ENCODE peak calls at places on chromosomes 11 and 22, in four cellular contexts. X, Y, I and M are unnamed samples.

GRCh38 chr11:45857834-45858492 is 10.7 kb downstream of the CRY2 start:
- DNase-seq in X (no peak), Y (no peak), I (no peak), M (no peak)

GRCh38 chr11:3939211-3939610 is 83.7 kb downstream of the STIM1 start:
- DNase-seq in X (no peak), Y (no peak), I (no peak), M (no peak)

GRCh38 chr11:6238902-6239301 is at the start of gene CNGA4:
- DNase-seq in X (no peak), Y (no peak), I (peak; percentile 92), M (no peak)

GRCh38 chr11:3026803-3027202 is 30.4 kb downstream of the CARS1 start:
- DNase-seq in X (no peak), Y (no peak), I (no peak), M (no peak)

GRCh38 chr11:92839450-92839849 is 130.0 kb upstream of the MTNR1B start:
- DNase-seq in X (no peak), Y (no peak), I (no peak), M (no peak)

GRCh38 chr22:34808618-34809017 is 257.3 kb upstream of the ISX start:
- DNase-seq in X (no peak), Y (no peak), I (no peak), M (no peak)

GRCh38 chr22:25564979-25565677 is 653 bp downstream of the GRK3 start:
- DNase-seq in X (peak; percentile 5), Y (peak; percentile 58), I (no peak), M (no peak)

GRCh38 chr22:29265929-29266328 is 1.9 kb downstream of the RHBDD3 start:
- DNase-seq in X (no peak), Y (peak; percentile 66), I (no peak), M (no peak)

GRCh38 chr22:23097412-23098229 is 27.3 kb downstream of the GNAZ start:
- DNase-seq in X (no peak), Y (no peak), I (no peak), M (no peak)

GRCh38 chr11:12506502-12506921 is 129.1 kb downstream of the PARVA start:
- DNase-seq in X (no peak), Y (no peak), I (no peak), M (no peak)

GRCh38 chr11:62546937-62547625 is 475 bp upstream of the AHNAK start:
- DNase-seq in X (no peak), Y (no peak), I (no peak), M (no peak)

GRCh38 chr11:6635082-6635932 is 16.1 kb upstream of the TPP1 start:
- DNase-seq in X (no peak), Y (no peak), I (no peak), M (no peak)

GRCh38 chr11:17141156-17141555 is 63.7 kb upstream of the RPS13 start:
- DNase-seq in X (no peak), Y (no peak), I (no peak), M (no peak)

GRCh38 chr11:46800177-46800576 is 45.9 kb downstream of the CKAP5 start:
- DNase-seq in X (no peak), Y (no peak), I (no peak), M (no peak)

GRCh38 chr22:31625661-31626426 is 36.2 kb downstream of the PISD start:
- DNase-seq in X (no peak), Y (no peak), I (peak; percentile 10), M (no peak)

GRCh38 chr11:61973603-61974162 is 6.2 kb upstream of the FTH1 start:
- DNase-seq in X (no peak), Y (no peak), I (no peak), M (no peak)

GRCh38 chr11:102230911-102231310 is 86.4 kb upstream of the BIRC3 start:
- DNase-seq in X (no peak), Y (no peak), I (no peak), M (no peak)

GRCh38 chr11:66172146-66172545 is 96.3 kb upstream of the RAB1B start:
- DNase-seq in X (no peak), Y (no peak), I (no peak), M (no peak)

GRCh38 chr22:44280665-44281188 is 32.0 kb downstream of the SHISAL1 start:
- DNase-seq in X (no peak), Y (no peak), I (no peak), M (no peak)

GRCh38 chr11:22703040-22703439 is 36.6 kb downstream of the GAS2 start:
- DNase-seq in X (no peak), Y (no peak), I (peak; percentile 0), M (peak; percentile 63)

GRCh38 chr22:27804683-27805297 is 3.2 kb upstream of the MN1 start:
- DNase-seq in X (peak; percentile 32), Y (peak; percentile 68), I (peak; percentile 49), M (no peak)

GRCh38 chr11:121829159-121829643 is 286.8 kb downstream of the BLID start:
- DNase-seq in X (no peak), Y (no peak), I (no peak), M (no peak)

GRCh38 chr11:131652231-131652630 is 281.8 kb downstream of the NTM start:
- DNase-seq in X (no peak), Y (no peak), I (no peak), M (no peak)

GRCh38 chr11:20125927-20126326 is 34.3 kb downstream of the DBX1 start:
- DNase-seq in X (no peak), Y (no peak), I (no peak), M (no peak)

GRCh38 chr22:40529817-40530216 is 106.7 kb downstream of the MRTFA start:
- DNase-seq in X (no peak), Y (no peak), I (no peak), M (no peak)

GRCh38 chr11:15101072-15101701 is 13.5 kb upstream of the INSC start:
- DNase-seq in X (peak; percentile 26), Y (peak; percentile 67), I (peak; percentile 59), M (peak; percentile 46)

GRCh38 chr11:57224126-57224525 is 12.9 kb downstream of the APLNR start:
- DNase-seq in X (no peak), Y (no peak), I (no peak), M (no peak)

GRCh38 chr11:12199231-12199948 is 89.0 kb downstream of the MICAL2 start:
- DNase-seq in X (no peak), Y (no peak), I (peak; percentile 21), M (no peak)

GRCh38 chr22:38120359-38121110 is 10.1 kb upstream of the BAIAP2L2 start:
- DNase-seq in X (no peak), Y (no peak), I (no peak), M (no peak)

GRCh38 chr11:121521145-121522042 is 68.6 kb upstream of the SORL1-AS1 start:
- DNase-seq in X (no peak), Y (no peak), I (no peak), M (no peak)

GRCh38 chr22:30881361-30882180 is 87.0 kb downstream of the MORC2 start:
- DNase-seq in X (no peak), Y (peak; percentile 97), I (no peak), M (no peak)